ENCODE peak calls at places on chromosomes 16 and 17, in five cellular contexts. One of them, this sample, is unnamed.

GRCh38 chr17:79114455-79115301 is 40.1 kb downstream of the ENGASE start:
- DNase-seq in A673: peak
- DNase-seq in uterus: peak
- DNase-seq in BJ: no peak
- DNase-seq in PC-3: peak
- DNase-seq in this sample: no peak

GRCh38 chr17:77385750-77386501 is 245.2 kb downstream of the SEC14L1 start:
- DNase-seq in PC-3: no peak
- DNase-seq in A673: no peak
- DNase-seq in uterus: peak
- DNase-seq in BJ: no peak
- DNase-seq in this sample: no peak

GRCh38 chr17:65741690-65742089 is 180.2 kb upstream of the AXIN2 start:
- DNase-seq in A673: no peak
- DNase-seq in uterus: no peak
- DNase-seq in BJ: no peak
- DNase-seq in PC-3: no peak
- DNase-seq in this sample: no peak

GRCh38 chr17:38685485-38685884 is 10.7 kb upstream of the EPOP start:
- DNase-seq in A673: no peak
- DNase-seq in PC-3: no peak
- DNase-seq in uterus: no peak
- DNase-seq in BJ: no peak
- DNase-seq in this sample: peak

GRCh38 chr16:81583893-81584705 is 139.5 kb downstream of the CMIP start:
- DNase-seq in A673: no peak
- DNase-seq in BJ: no peak
- DNase-seq in uterus: no peak
- DNase-seq in PC-3: peak
- DNase-seq in this sample: no peak

GRCh38 chr16:85564277-85565051 is 48.7 kb upstream of the GSE1 start:
- DNase-seq in BJ: no peak
- DNase-seq in PC-3: peak
- DNase-seq in A673: no peak
- DNase-seq in uterus: no peak
- DNase-seq in this sample: peak

GRCh38 chr17:1201132-1201702 is 21.4 kb upstream of the ABR start:
- DNase-seq in A673: no peak
- DNase-seq in PC-3: no peak
- DNase-seq in BJ: no peak
- DNase-seq in uterus: no peak
- DNase-seq in this sample: no peak

GRCh38 chr17:42565523-42566214 is 1.2 kb upstream of the MLX start:
- DNase-seq in PC-3: no peak
- DNase-seq in uterus: no peak
- DNase-seq in A673: no peak
- DNase-seq in BJ: no peak
- DNase-seq in this sample: no peak

GRCh38 chr17:39671651-39672521 is 3.6 kb downstream of the PNMT start:
- DNase-seq in uterus: no peak
- DNase-seq in A673: no peak
- DNase-seq in BJ: no peak
- DNase-seq in PC-3: peak
- DNase-seq in this sample: peak

GRCh38 chr17:81277421-81277820 is 17.7 kb downstream of the SLC38A10 start:
- DNase-seq in BJ: no peak
- DNase-seq in uterus: no peak
- DNase-seq in PC-3: no peak
- DNase-seq in A673: no peak
- DNase-seq in this sample: no peak

GRCh38 chr17:13626703-13627102 is 25.0 kb upstream of the HS3ST3A1 start:
- DNase-seq in A673: no peak
- DNase-seq in uterus: no peak
- DNase-seq in PC-3: peak
- DNase-seq in BJ: peak
- DNase-seq in this sample: no peak

GRCh38 chr17:35889818-35890773 is 9.9 kb upstream of the CCL5 start:
- DNase-seq in A673: peak
- DNase-seq in uterus: no peak
- DNase-seq in BJ: peak
- DNase-seq in PC-3: no peak
- DNase-seq in this sample: no peak

GRCh38 chr16:12497558-12497957 is 306.1 kb downstream of the CPPED1 start:
- DNase-seq in BJ: no peak
- DNase-seq in PC-3: no peak
- DNase-seq in A673: no peak
- DNase-seq in uterus: no peak
- DNase-seq in this sample: no peak

GRCh38 chr17:77493901-77494663 is 353.3 kb downstream of the SEC14L1 start:
- DNase-seq in PC-3: no peak
- DNase-seq in A673: no peak
- DNase-seq in uterus: peak
- DNase-seq in BJ: no peak
- DNase-seq in this sample: no peak

GRCh38 chr17:37147301-37147812 is 198.6 kb downstream of the AATF start:
- DNase-seq in uterus: no peak
- DNase-seq in PC-3: peak
- DNase-seq in BJ: no peak
- DNase-seq in A673: peak
- DNase-seq in this sample: peak

GRCh38 chr16:13099822-13100221 is 198.4 kb downstream of the SHISA9 start:
- DNase-seq in uterus: no peak
- DNase-seq in BJ: no peak
- DNase-seq in A673: no peak
- DNase-seq in PC-3: no peak
- DNase-seq in this sample: no peak

GRCh38 chr16:12439443-12440232 is 364.0 kb downstream of the CPPED1 start:
- DNase-seq in PC-3: peak
- DNase-seq in A673: no peak
- DNase-seq in BJ: no peak
- DNase-seq in uterus: no peak
- DNase-seq in this sample: no peak

GRCh38 chr16:19694989-19695388 is 23.0 kb downstream of the KNOP1 start:
- DNase-seq in BJ: no peak
- DNase-seq in A673: no peak
- DNase-seq in PC-3: no peak
- DNase-seq in uterus: no peak
- DNase-seq in this sample: no peak

GRCh38 chr17:17593222-17593620 is 1.7 kb upstream of the PEMT start:
- DNase-seq in uterus: no peak
- DNase-seq in BJ: no peak
- DNase-seq in A673: no peak
- DNase-seq in PC-3: no peak
- DNase-seq in this sample: no peak

GRCh38 chr16:23679274-23679985 is 741 bp downstream of the PLK1 start:
- DNase-seq in PC-3: peak
- DNase-seq in uterus: no peak
- DNase-seq in A673: peak
- DNase-seq in BJ: no peak
- DNase-seq in this sample: peak

GRCh38 chr17:10683853-10684252 is 13.5 kb downstream of the SCO1 start:
- DNase-seq in uterus: no peak
- DNase-seq in A673: peak
- DNase-seq in PC-3: peak
- DNase-seq in BJ: no peak
- DNase-seq in this sample: peak

GRCh38 chr17:2138768-2139167 is 83.9 kb downstream of the HIC1 start:
- DNase-seq in PC-3: no peak
- DNase-seq in uterus: peak
- DNase-seq in A673: peak
- DNase-seq in BJ: no peak
- DNase-seq in this sample: no peak

GRCh38 chr16:6684076-6684673 is 648.5 kb upstream of the RBFOX1 start:
- DNase-seq in A673: peak
- DNase-seq in PC-3: peak
- DNase-seq in BJ: no peak
- DNase-seq in uterus: no peak
- DNase-seq in this sample: peak

GRCh38 chr17:67602974-67603373 is 114.8 kb upstream of the NOL11 start:
- DNase-seq in BJ: no peak
- DNase-seq in uterus: no peak
- DNase-seq in A673: peak
- DNase-seq in PC-3: peak
- DNase-seq in this sample: peak

GRCh38 chr16:11913425-11914079 is 2.2 kb downstream of the GSPT1 start:
- DNase-seq in A673: no peak
- DNase-seq in uterus: no peak
- DNase-seq in PC-3: peak
- DNase-seq in BJ: no peak
- DNase-seq in this sample: peak

GRCh38 chr17:20127660-20128413 is 118.7 kb downstream of the SPECC1 start:
- DNase-seq in BJ: peak
- DNase-seq in A673: no peak
- DNase-seq in PC-3: peak
- DNase-seq in uterus: no peak
- DNase-seq in this sample: no peak

GRCh38 chr16:85557976-85558589 is 55.0 kb upstream of the GSE1 start:
- DNase-seq in PC-3: peak
- DNase-seq in uterus: no peak
- DNase-seq in BJ: no peak
- DNase-seq in A673: no peak
- DNase-seq in this sample: no peak

DNA sequence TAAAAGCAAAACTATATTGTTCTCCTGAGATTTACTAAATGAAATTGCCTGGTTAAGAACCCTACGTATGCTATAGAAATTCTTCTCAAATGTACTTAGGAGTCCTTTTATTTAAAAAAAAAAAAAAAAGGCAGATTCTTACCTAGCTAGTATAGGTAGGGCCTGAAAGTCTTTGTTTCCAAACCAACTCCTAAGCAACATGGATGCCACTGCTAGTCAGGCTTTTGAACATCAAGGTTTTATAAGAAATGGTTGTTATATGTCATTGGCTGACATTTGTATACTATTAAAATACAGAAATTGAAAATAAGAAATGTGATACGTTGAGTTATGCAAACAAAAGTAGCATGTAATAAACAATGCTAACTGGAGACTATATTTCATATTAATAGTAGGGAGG is 1.2 kb downstream of the EVI2A start:
- DNase-seq in uterus: no peak
- DNase-seq in PC-3: no peak
- DNase-seq in A673: no peak
- DNase-seq in BJ: no peak
- DNase-seq in this sample: no peak
- H3K4me3 ChIP-seq in uterus: no peak
- H3K4me3 ChIP-seq in PC-3: no peak
- H3K4me3 ChIP-seq in A673: no peak
- H3K4me3 ChIP-seq in BJ: no peak
- H3K4me3 ChIP-seq in this sample: no peak

GRCh38 chr16:89392881-89393730 is 97.3 kb downstream of the ANKRD11 start:
- DNase-seq in BJ: no peak
- DNase-seq in PC-3: no peak
- DNase-seq in A673: no peak
- DNase-seq in uterus: no peak
- DNase-seq in this sample: no peak

GRCh38 chr16:89396156-89396555 is 94.2 kb downstream of the ANKRD11 start:
- DNase-seq in uterus: no peak
- DNase-seq in PC-3: no peak
- DNase-seq in BJ: no peak
- DNase-seq in A673: no peak
- DNase-seq in this sample: no peak

GRCh38 chr16:89397331-89397861 is 93.0 kb downstream of the ANKRD11 start:
- DNase-seq in uterus: no peak
- DNase-seq in PC-3: no peak
- DNase-seq in BJ: no peak
- DNase-seq in A673: no peak
- DNase-seq in this sample: no peak

GRCh38 chr16:89393731-89394406 is 96.5 kb downstream of the ANKRD11 start:
- DNase-seq in BJ: no peak
- DNase-seq in uterus: no peak
- DNase-seq in PC-3: no peak
- DNase-seq in A673: no peak
- DNase-seq in this sample: no peak

DNA sequence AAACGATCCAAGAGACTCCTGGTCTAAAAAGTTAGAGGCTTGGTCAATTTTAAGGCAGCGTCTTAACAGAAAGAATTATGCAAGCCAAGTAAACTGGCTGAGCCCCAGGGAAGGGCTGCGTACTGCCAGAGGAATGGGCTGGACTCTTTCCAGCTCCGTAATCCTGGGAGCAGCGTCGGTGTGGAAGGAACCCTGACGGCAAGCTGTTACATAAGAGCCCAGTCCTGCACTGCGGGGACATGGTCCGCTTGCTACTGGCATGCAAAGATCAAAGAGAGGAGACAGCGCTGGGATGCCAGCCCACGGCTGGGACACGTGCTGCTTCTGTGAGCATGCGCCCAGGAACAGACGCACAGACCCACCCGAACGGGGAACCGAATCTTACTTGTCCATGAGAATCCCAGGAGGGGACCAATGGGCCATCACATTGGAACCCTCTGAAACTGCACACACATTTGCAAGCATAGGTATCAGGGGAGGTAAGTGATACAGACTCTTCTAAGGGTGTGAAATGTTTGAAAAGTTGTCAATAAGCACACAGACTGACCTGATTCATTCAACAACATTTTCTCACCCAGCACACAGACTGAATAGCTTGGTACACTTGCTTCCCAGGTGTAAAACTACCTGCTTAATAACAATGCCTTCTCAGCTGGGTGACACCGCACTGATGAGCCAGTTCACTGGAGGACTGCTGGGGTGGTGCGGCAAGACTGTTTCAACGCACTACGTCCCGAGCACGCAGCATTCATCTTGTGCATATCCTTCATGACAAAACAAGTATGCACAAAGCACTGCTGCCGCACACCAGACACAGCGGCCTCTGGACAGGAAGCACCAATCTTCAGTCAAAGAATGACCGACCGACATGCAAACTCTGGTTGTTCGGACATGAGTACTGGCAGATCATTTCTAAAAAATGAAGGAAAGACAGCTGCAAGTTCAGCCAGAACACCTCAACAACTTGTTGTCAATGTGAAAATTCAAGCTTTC is 94.9 kb downstream of the ANKRD11 start:
- DNase-seq in BJ: peak
- DNase-seq in uterus: peak
- DNase-seq in A673: peak
- DNase-seq in PC-3: peak
- DNase-seq in this sample: no peak
- H3K4me3 ChIP-seq in BJ: no peak
- H3K4me3 ChIP-seq in uterus: no peak
- H3K4me3 ChIP-seq in A673: no peak
- H3K4me3 ChIP-seq in PC-3: peak
- H3K4me3 ChIP-seq in this sample: no peak

GRCh38 chr17:60134396-60135159 is 15.2 kb upstream of the CA4 start:
- DNase-seq in uterus: no peak
- DNase-seq in PC-3: no peak
- DNase-seq in A673: no peak
- DNase-seq in BJ: no peak
- DNase-seq in this sample: no peak
- H3K4me3 ChIP-seq in uterus: peak
- H3K4me3 ChIP-seq in PC-3: peak
- H3K4me3 ChIP-seq in A673: peak
- H3K4me3 ChIP-seq in BJ: peak
- H3K4me3 ChIP-seq in this sample: no peak

GRCh38 chr16:87576191-87576590 is 26.1 kb upstream of the JPH3 start:
- DNase-seq in uterus: no peak
- DNase-seq in PC-3: no peak
- DNase-seq in A673: no peak
- DNase-seq in BJ: no peak
- DNase-seq in this sample: no peak
- H3K4me3 ChIP-seq in uterus: no peak
- H3K4me3 ChIP-seq in PC-3: no peak
- H3K4me3 ChIP-seq in A673: no peak
- H3K4me3 ChIP-seq in BJ: no peak
- H3K4me3 ChIP-seq in this sample: no peak